ENCODE peak calls at places on chromosomes 12 and 14, in eight cellular contexts. One of them, this sample, is unnamed.

GRCh38 chr14:93954900-93955891 is 21.2 kb downstream of the ASB2 start:
- DNase-seq in psoas muscle: peak; percentile 54
- DNase-seq in left lung: peak; percentile 53
- DNase-seq in thyroid gland: no peak
- DNase-seq in MM.1S: no peak
- DNase-seq in endothelial cell: no peak
- DNase-seq in heart right ventricle: no peak
- DNase-seq in cardiac fibroblast: no peak
- DNase-seq in this sample: peak; percentile 77

GRCh38 chr12:275784-276183 is 13.1 kb upstream of the SLC6A13 start:
- DNase-seq in thyroid gland: no peak
- DNase-seq in endothelial cell: no peak
- DNase-seq in left lung: no peak
- DNase-seq in MM.1S: no peak
- DNase-seq in cardiac fibroblast: no peak
- DNase-seq in psoas muscle: no peak
- DNase-seq in heart right ventricle: no peak
- DNase-seq in this sample: no peak

GRCh38 chr12:6104027-6104426 is 20.4 kb downstream of the VWF start:
- DNase-seq in endothelial cell: no peak
- DNase-seq in MM.1S: peak; percentile 40
- DNase-seq in cardiac fibroblast: no peak
- DNase-seq in left lung: no peak
- DNase-seq in thyroid gland: no peak
- DNase-seq in psoas muscle: no peak
- DNase-seq in heart right ventricle: no peak
- DNase-seq in this sample: no peak

GRCh38 chr14:63986789-63987533 is 134.2 kb downstream of the SYNE2 start:
- DNase-seq in endothelial cell: no peak
- DNase-seq in cardiac fibroblast: peak; percentile 96
- DNase-seq in left lung: no peak
- DNase-seq in MM.1S: no peak
- DNase-seq in thyroid gland: no peak
- DNase-seq in heart right ventricle: no peak
- DNase-seq in psoas muscle: no peak
- DNase-seq in this sample: no peak

GRCh38 chr12:58781609-58782008 is 138.7 kb downstream of the LRIG3 start:
- DNase-seq in cardiac fibroblast: no peak
- DNase-seq in heart right ventricle: no peak
- DNase-seq in thyroid gland: no peak
- DNase-seq in MM.1S: no peak
- DNase-seq in endothelial cell: no peak
- DNase-seq in left lung: no peak
- DNase-seq in psoas muscle: no peak
- DNase-seq in this sample: no peak

GRCh38 chr12:14244876-14245669 is 120.4 kb upstream of the ATF7IP start:
- DNase-seq in psoas muscle: no peak
- DNase-seq in cardiac fibroblast: no peak
- DNase-seq in left lung: no peak
- DNase-seq in heart right ventricle: no peak
- DNase-seq in thyroid gland: no peak
- DNase-seq in endothelial cell: no peak
- DNase-seq in MM.1S: no peak
- DNase-seq in this sample: no peak

GRCh38 chr14:32073537-32074189 is 3.4 kb upstream of the ARHGAP5 start:
- DNase-seq in heart right ventricle: no peak
- DNase-seq in endothelial cell: peak; percentile 57
- DNase-seq in left lung: no peak
- DNase-seq in thyroid gland: peak; percentile 41
- DNase-seq in MM.1S: peak; percentile 59
- DNase-seq in psoas muscle: no peak
- DNase-seq in cardiac fibroblast: peak; percentile 90
- DNase-seq in this sample: peak; percentile 70

GRCh38 chr12:128798543-128799341 is 25.0 kb downstream of the SLC15A4 start:
- DNase-seq in thyroid gland: peak; percentile 63
- DNase-seq in psoas muscle: peak; percentile 87
- DNase-seq in endothelial cell: no peak
- DNase-seq in cardiac fibroblast: no peak
- DNase-seq in MM.1S: no peak
- DNase-seq in left lung: no peak
- DNase-seq in heart right ventricle: no peak
- DNase-seq in this sample: no peak

GRCh38 chr14:21068521-21069387 is 1.4 kb upstream of the ARHGEF40 start:
- DNase-seq in left lung: no peak
- DNase-seq in psoas muscle: peak; percentile 76
- DNase-seq in heart right ventricle: peak; percentile 38
- DNase-seq in thyroid gland: peak; percentile 75
- DNase-seq in endothelial cell: peak; percentile 67
- DNase-seq in MM.1S: peak; percentile 36
- DNase-seq in cardiac fibroblast: peak; percentile 70
- DNase-seq in this sample: peak; percentile 74

GRCh38 chr12:7966558-7966957 is 30.6 kb upstream of the SLC2A3 start:
- DNase-seq in MM.1S: no peak
- DNase-seq in psoas muscle: no peak
- DNase-seq in cardiac fibroblast: peak; percentile 56
- DNase-seq in thyroid gland: no peak
- DNase-seq in left lung: peak; percentile 73
- DNase-seq in endothelial cell: no peak
- DNase-seq in heart right ventricle: no peak
- DNase-seq in this sample: no peak

GRCh38 chr12:7972734-7973488 is 36.9 kb upstream of the SLC2A3 start:
- DNase-seq in psoas muscle: no peak
- DNase-seq in left lung: no peak
- DNase-seq in thyroid gland: no peak
- DNase-seq in cardiac fibroblast: no peak
- DNase-seq in MM.1S: no peak
- DNase-seq in endothelial cell: no peak
- DNase-seq in heart right ventricle: no peak
- DNase-seq in this sample: no peak

DNA sequence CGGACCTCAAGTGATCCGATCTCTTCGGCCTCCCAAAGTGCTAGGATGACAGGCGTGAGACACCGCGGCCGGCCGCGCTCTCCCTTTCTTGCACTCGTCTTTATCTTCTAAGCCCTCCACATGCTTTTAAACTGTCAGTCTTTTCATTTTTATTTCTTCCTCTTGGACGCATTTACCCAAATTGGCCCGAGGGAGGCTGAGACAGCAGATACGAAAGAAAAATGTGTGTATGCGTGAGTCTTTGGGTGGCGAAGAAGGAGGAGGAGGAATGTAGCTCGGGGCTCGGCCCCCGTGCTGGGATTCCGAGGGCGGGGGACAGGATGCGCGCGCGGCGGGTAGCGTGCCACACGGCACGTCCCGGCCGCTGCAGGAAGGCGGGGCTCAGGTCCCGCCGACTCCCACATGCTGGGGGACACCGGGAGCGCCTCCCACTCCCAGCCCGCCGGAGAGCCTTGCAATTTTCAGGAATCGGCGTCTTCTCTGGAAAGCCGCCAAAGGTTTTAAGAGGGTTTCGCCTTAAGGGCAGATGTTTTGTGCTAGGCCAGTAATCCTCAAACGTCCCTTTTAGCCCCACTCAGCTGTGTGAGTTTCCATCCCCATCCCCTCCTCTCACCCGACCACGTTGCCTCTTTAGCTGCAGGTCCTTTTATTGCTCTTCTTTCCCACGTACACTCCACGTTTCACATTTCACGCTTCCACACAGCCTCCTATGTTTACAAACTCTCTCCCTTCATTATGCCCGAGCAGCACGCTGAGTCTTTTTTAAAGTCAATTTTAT is 34.7 kb upstream of the SLC2A3 start:
- DNase-seq in heart right ventricle: peak; percentile 90
- DNase-seq in MM.1S: peak; percentile 66
- DNase-seq in thyroid gland: peak; percentile 83
- DNase-seq in cardiac fibroblast: peak; percentile 96
- DNase-seq in endothelial cell: peak; percentile 92
- DNase-seq in left lung: peak; percentile 91
- DNase-seq in psoas muscle: peak; percentile 90
- DNase-seq in this sample: peak; percentile 88
- TF ChIP-seq CTCF in heart right ventricle: peak; percentile 15
- TF ChIP-seq CTCF in MM.1S: no peak
- TF ChIP-seq CTCF in thyroid gland: no peak
- TF ChIP-seq CTCF in cardiac fibroblast: no peak
- TF ChIP-seq CTCF in endothelial cell: no peak
- TF ChIP-seq CTCF in left lung: no peak
- TF ChIP-seq CTCF in psoas muscle: no peak
- TF ChIP-seq CTCF in this sample: no peak

GRCh38 chr12:2075558-2076195 is 22.9 kb downstream of the CACNA1C start:
- DNase-seq in psoas muscle: no peak
- DNase-seq in cardiac fibroblast: no peak
- DNase-seq in thyroid gland: no peak
- DNase-seq in MM.1S: no peak
- DNase-seq in heart right ventricle: peak; percentile 66
- DNase-seq in left lung: no peak
- DNase-seq in endothelial cell: no peak
- DNase-seq in this sample: no peak
- TF ChIP-seq CTCF in psoas muscle: no peak
- TF ChIP-seq CTCF in cardiac fibroblast: no peak
- TF ChIP-seq CTCF in thyroid gland: no peak
- TF ChIP-seq CTCF in MM.1S: no peak
- TF ChIP-seq CTCF in heart right ventricle: no peak
- TF ChIP-seq CTCF in left lung: no peak
- TF ChIP-seq CTCF in endothelial cell: no peak
- TF ChIP-seq CTCF in this sample: no peak

GRCh38 chr14:55138091-55138490 is 9.0 kb downstream of the LGALS3 start:
- DNase-seq in cardiac fibroblast: no peak
- DNase-seq in MM.1S: no peak
- DNase-seq in psoas muscle: no peak
- DNase-seq in heart right ventricle: no peak
- DNase-seq in thyroid gland: no peak
- DNase-seq in left lung: no peak
- DNase-seq in endothelial cell: peak; percentile 27
- DNase-seq in this sample: no peak
- TF ChIP-seq CTCF in cardiac fibroblast: peak; percentile 50
- TF ChIP-seq CTCF in MM.1S: peak; percentile 14
- TF ChIP-seq CTCF in psoas muscle: no peak
- TF ChIP-seq CTCF in heart right ventricle: peak; percentile 27
- TF ChIP-seq CTCF in thyroid gland: no peak
- TF ChIP-seq CTCF in left lung: no peak
- TF ChIP-seq CTCF in endothelial cell: peak; percentile 48
- TF ChIP-seq CTCF in this sample: no peak

DNA sequence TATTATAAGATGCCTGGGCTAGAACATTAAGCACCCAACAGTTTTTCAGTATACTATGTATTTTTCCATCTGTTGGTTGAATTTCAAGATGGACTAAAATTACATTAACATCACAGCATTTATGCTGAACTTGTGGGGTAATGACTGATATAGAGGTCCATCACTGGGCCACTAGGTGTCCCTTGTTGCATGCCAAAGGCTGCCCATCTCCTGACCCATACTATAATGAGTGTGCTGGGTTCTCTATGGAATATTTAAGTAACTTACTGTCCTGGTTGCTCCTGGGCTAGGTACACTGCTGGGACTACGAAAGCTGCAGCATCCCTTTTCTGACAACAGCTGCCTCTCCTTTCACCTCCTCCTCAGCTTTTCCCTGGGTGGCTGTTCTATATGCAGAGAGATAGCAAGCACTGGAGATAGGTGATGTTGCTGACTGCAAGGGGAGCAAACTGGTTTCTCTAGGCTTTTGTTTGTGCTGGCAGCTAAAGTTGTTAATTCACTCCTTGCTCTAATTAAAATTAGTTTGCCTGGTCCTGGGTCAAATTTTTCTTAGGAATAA is 138.6 kb upstream of the TRHDE start:
- DNase-seq in heart right ventricle: no peak
- DNase-seq in left lung: no peak
- DNase-seq in thyroid gland: no peak
- DNase-seq in MM.1S: no peak
- DNase-seq in endothelial cell: no peak
- DNase-seq in cardiac fibroblast: no peak
- DNase-seq in psoas muscle: no peak
- DNase-seq in this sample: no peak
- TF ChIP-seq CTCF in heart right ventricle: no peak
- TF ChIP-seq CTCF in left lung: no peak
- TF ChIP-seq CTCF in thyroid gland: no peak
- TF ChIP-seq CTCF in MM.1S: no peak
- TF ChIP-seq CTCF in endothelial cell: no peak
- TF ChIP-seq CTCF in cardiac fibroblast: no peak
- TF ChIP-seq CTCF in psoas muscle: no peak
- TF ChIP-seq CTCF in this sample: no peak

GRCh38 chr12:110606253-110606611 is 7.7 kb upstream of the TCTN1 start:
- DNase-seq in MM.1S: no peak
- DNase-seq in psoas muscle: no peak
- DNase-seq in cardiac fibroblast: no peak
- DNase-seq in left lung: no peak
- DNase-seq in endothelial cell: no peak
- DNase-seq in heart right ventricle: no peak
- DNase-seq in thyroid gland: no peak
- DNase-seq in this sample: no peak

GRCh38 chr12:110599334-110599733 is 14.6 kb upstream of the TCTN1 start:
- DNase-seq in thyroid gland: no peak
- DNase-seq in MM.1S: no peak
- DNase-seq in endothelial cell: no peak
- DNase-seq in heart right ventricle: no peak
- DNase-seq in left lung: no peak
- DNase-seq in cardiac fibroblast: no peak
- DNase-seq in psoas muscle: no peak
- DNase-seq in this sample: no peak

GRCh38 chr12:110597885-110598284 is 14.8 kb upstream of the PPTC7 start:
- DNase-seq in psoas muscle: no peak
- DNase-seq in MM.1S: no peak
- DNase-seq in thyroid gland: no peak
- DNase-seq in left lung: no peak
- DNase-seq in heart right ventricle: no peak
- DNase-seq in cardiac fibroblast: no peak
- DNase-seq in endothelial cell: no peak
- DNase-seq in this sample: no peak

DNA sequence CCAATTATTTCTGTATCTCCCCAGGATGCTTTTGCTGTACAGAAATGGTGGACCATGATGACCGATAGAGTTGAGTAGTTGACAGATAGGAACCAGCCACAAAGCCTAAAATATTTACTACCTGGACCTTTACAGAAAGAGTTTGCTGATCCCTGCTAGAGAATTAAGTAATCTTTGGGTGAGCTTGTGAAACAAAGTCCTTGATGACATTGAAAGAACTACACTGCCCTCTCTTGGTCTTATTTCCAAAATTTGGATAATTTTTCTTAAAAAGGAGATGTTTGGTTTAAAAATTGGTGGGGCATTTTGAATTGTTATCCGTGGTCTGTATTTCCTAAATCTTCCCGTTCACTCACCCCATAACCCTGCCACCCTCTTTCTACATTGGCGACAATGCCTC is 13.7 kb upstream of the TCTN1 start:
- DNase-seq in heart right ventricle: no peak
- DNase-seq in MM.1S: peak; percentile 51
- DNase-seq in left lung: no peak
- DNase-seq in psoas muscle: no peak
- DNase-seq in thyroid gland: no peak
- DNase-seq in endothelial cell: no peak
- DNase-seq in cardiac fibroblast: peak; percentile 84
- DNase-seq in this sample: peak; percentile 57
- TF ChIP-seq CTCF in heart right ventricle: peak; percentile 53
- TF ChIP-seq CTCF in MM.1S: peak; percentile 31
- TF ChIP-seq CTCF in left lung: peak; percentile 39
- TF ChIP-seq CTCF in psoas muscle: peak; percentile 46
- TF ChIP-seq CTCF in thyroid gland: peak; percentile 44
- TF ChIP-seq CTCF in endothelial cell: no peak
- TF ChIP-seq CTCF in cardiac fibroblast: peak; percentile 20
- TF ChIP-seq CTCF in this sample: no peak

GRCh38 chr14:89899917-89900680 is 54.4 kb downstream of the EFCAB11 start:
- DNase-seq in cardiac fibroblast: peak; percentile 51
- DNase-seq in endothelial cell: peak; percentile 42
- DNase-seq in thyroid gland: peak; percentile 7
- DNase-seq in MM.1S: peak; percentile 11
- DNase-seq in left lung: no peak
- DNase-seq in psoas muscle: no peak
- DNase-seq in heart right ventricle: no peak
- DNase-seq in this sample: peak; percentile 35
- TF ChIP-seq CTCF in cardiac fibroblast: peak; percentile 48
- TF ChIP-seq CTCF in endothelial cell: peak; percentile 57
- TF ChIP-seq CTCF in thyroid gland: no peak
- TF ChIP-seq CTCF in MM.1S: peak; percentile 47
- TF ChIP-seq CTCF in left lung: peak; percentile 28
- TF ChIP-seq CTCF in psoas muscle: peak; percentile 53
- TF ChIP-seq CTCF in heart right ventricle: peak; percentile 69
- TF ChIP-seq CTCF in this sample: peak; percentile 41